ENCODE peak calls at places on chromosomes 12 and 14, in four cellular contexts. N, E, P and L are unnamed samples. For H3K4me1, the result is how much of the 10 kb centered on the place peaks cover.

GRCh38 chr14:21121106-21121505 is 20.2 kb downstream of the TMEM253 start:
- DNase-seq in E (no peak), N (no peak), P (no peak), L (no peak)

GRCh38 chr14:33081259-33081658 is 142.6 kb downstream of the NPAS3 start:
- DNase-seq in E (no peak), P (no peak), N (no peak), L (no peak)

GRCh38 chr14:69634871-69635270 is 23.5 kb downstream of the SUSD6 start:
- DNase-seq in P (no peak), E (no peak), N (no peak), L (no peak)

GRCh38 chr12:130796985-130797686 is 41.9 kb downstream of the STX2 start:
- DNase-seq in N (no peak), P (no peak), E (no peak), L (peak)

GRCh38 chr14:90626550-90626949 is 189.7 kb downstream of the TTC7B start:
- DNase-seq in N (peak), E (no peak), P (no peak), L (no peak)

GRCh38 chr14:29030970-29031369 is 264.4 kb downstream of the FOXG1 start:
- DNase-seq in N (no peak), P (no peak), E (no peak), L (no peak)

GRCh38 chr12:119780786-119781434 is 96.2 kb downstream of the CIT start:
- DNase-seq in P (no peak), E (peak), N (no peak), L (peak)

GRCh38 chr12:4274960-4275868 is 1.7 kb downstream of the CCND2 start:
- DNase-seq in P (no peak), N (no peak), E (no peak), L (no peak)

GRCh38 chr14:34426313-34427295 is 35.4 kb downstream of the SPTSSA start:
- DNase-seq in E (no peak), P (no peak), N (no peak), L (no peak)

GRCh38 chr12:53171725-53172329 is 8.7 kb upstream of the ZNF740 start:
- DNase-seq in E (no peak), N (no peak), P (no peak), L (no peak)

GRCh38 chr14:66330916-66331315 is 155.3 kb upstream of the CCDC196 start:
- DNase-seq in E (no peak), P (no peak), N (no peak), L (no peak)

GRCh38 chr12:87140257-87140656 is 884.1 kb upstream of the MGAT4C start:
- DNase-seq in P (no peak), E (peak), N (no peak), L (peak)

GRCh38 chr12:17999174-17999801 is 90.7 kb downstream of the RERGL start:
- DNase-seq in P (no peak), E (no peak), N (no peak), L (no peak)

GRCh38 chr12:12704593-12705230 is 8.7 kb upstream of the GPR19 start:
- DNase-seq in N (no peak), P (no peak), E (peak), L (no peak)

GRCh38 chr14:88829685-88830302 is 5.3 kb downstream of the TTC8 start:
- DNase-seq in P (no peak), N (no peak), E (no peak), L (no peak)

GRCh38 chr12:124928912-124929530 is 14.6 kb upstream of the UBC start:
- DNase-seq in N (no peak), P (no peak), E (no peak), L (peak)

GRCh38 chr12:108833355-108833733 is 24.0 kb downstream of the SSH1 start:
- DNase-seq in P (peak), N (no peak), E (peak), L (peak)

GRCh38 chr14:56812364-56813103 is 2.3 kb upstream of the OTX2 start:
- DNase-seq in P (no peak), N (no peak), E (no peak), L (no peak)

GRCh38 chr12:7155471-7156034 is 25.4 kb downstream of the CLSTN3 start:
- DNase-seq in P (no peak), E (peak), N (no peak), L (no peak)

GRCh38 chr12:41510470-41510869 is 322.4 kb downstream of the PDZRN4 start:
- DNase-seq in N (no peak), E (no peak), P (no peak), L (no peak)

GRCh38 chr12:25121916-25122315 is 73.0 kb downstream of the DNAI7 start:
- DNase-seq in E (no peak), P (no peak), N (no peak), L (no peak)

GRCh38 chr12:120583478-120584030 is 2.4 kb upstream of the POP5 start:
- DNase-seq in P (peak), N (peak), E (peak), L (peak)

GRCh38 chr14:100323121-100323941 is at the start of gene SLC25A47:
- DNase-seq in E (no peak), N (no peak), P (no peak), L (no peak)

GRCh38 chr14:51211149-51211548 is 28.9 kb upstream of the TMX1 start:
- DNase-seq in P (no peak), N (no peak), E (no peak), L (no peak)

GRCh38 chr12:60335765-60336164 is 739.9 kb downstream of the SLC16A7 start:
- DNase-seq in N (no peak), P (no peak), E (no peak), L (peak)

GRCh38 chr12:7460375-7461259 is 16.7 kb upstream of the CD163L1 start:
- DNase-seq in N (no peak), P (peak), E (peak), L (peak)

GRCh38 chr14:73492661-73493060 is 1.9 kb downstream of the RIOX1 start:
- DNase-seq in E (no peak), N (no peak), P (no peak), L (no peak)

GRCh38 chr12:45987339-45987726 is 3.0 kb downstream of the SCAF11 start:
- DNase-seq in P (no peak), N (no peak), E (peak), L (no peak)

GRCh38 chr12:25590021-25590721 is 37.1 kb upstream of the LMNTD1 start:
- DNase-seq in P (no peak), N (no peak), E (no peak), L (no peak)

GRCh38 chr12:104958946-104959841 is 1.1 kb upstream of the SLC41A2 start:
- DNase-seq in E (peak), P (no peak), N (no peak), L (no peak)

DNA sequence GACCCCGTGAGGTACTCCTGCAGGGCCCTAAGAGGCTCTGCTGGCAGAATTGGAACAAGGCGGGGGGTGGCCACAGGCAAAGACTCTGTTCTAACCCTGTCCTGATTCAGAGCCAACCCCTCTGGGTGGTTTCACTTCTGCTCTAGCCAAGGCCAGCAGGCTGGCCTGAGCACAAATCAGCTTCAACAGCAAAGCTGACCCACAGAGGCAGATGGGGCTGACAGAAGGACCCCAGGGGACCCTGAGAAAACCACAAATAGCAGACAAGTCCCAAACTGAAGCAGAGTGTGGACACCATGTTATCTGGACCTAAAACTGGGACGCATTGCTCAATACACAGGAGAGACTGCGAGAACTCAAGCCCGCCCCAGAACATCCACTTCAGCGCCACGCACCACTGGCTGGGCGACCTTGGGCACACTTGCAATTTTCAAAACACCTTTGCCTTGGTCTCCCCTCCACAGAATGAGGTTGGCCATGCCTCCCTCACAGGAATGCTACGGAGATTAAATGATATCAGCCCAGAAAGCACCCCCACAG is 76.4 kb upstream of the DICER1 start:
- DNase-seq in P (peak), N (peak), E (no peak), L (no peak)
- H3K4me1 ChIP-seq in P (half or more), N (under half), E (under half), L (under half)

DNA sequence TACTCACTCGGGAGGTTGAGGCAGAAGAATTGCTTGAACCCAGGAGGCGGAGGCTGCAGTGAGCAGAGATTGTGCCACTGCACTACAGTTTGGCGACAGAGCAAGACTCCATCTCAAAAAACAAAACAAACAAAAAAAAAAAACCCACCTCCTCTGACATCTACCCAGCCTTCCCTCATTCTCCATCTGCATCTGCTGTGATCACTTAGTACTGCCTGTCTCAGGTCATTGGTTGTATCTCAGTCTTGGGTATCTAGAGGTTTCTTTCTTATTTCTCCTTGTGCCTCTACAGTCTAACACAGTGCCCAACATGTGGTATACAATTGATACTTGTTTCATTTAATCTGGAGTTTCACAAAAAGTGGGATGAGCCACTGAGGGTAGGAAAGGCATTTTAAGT is 5.3 kb downstream of the LTBP2 start:
- DNase-seq in E (no peak), N (no peak), P (no peak), L (no peak)
- H3K27ac ChIP-seq in E (peak), N (no peak), P (no peak), L (no peak)

GRCh38 chr14:68269136-68269535 is 449.6 kb downstream of the RAD51B start:
- DNase-seq in E (no peak), P (no peak), N (no peak), L (no peak)

GRCh38 chr14:68274722-68275121 is 455.1 kb downstream of the RAD51B start:
- DNase-seq in P (no peak), N (no peak), E (no peak), L (no peak)

GRCh38 chr14:68268719-68269118 is 449.1 kb downstream of the RAD51B start:
- DNase-seq in N (no peak), P (no peak), E (no peak), L (no peak)

GRCh38 chr14:68270342-68270741 is 450.8 kb downstream of the RAD51B start:
- DNase-seq in E (no peak), N (no peak), P (no peak), L (no peak)

GRCh38 chr14:68271996-68272395 is 452.4 kb downstream of the RAD51B start:
- DNase-seq in P (no peak), N (no peak), E (no peak), L (no peak)
- H3K4me1 ChIP-seq in P (under half), N (under half), E (under half), L (under half)

DNA sequence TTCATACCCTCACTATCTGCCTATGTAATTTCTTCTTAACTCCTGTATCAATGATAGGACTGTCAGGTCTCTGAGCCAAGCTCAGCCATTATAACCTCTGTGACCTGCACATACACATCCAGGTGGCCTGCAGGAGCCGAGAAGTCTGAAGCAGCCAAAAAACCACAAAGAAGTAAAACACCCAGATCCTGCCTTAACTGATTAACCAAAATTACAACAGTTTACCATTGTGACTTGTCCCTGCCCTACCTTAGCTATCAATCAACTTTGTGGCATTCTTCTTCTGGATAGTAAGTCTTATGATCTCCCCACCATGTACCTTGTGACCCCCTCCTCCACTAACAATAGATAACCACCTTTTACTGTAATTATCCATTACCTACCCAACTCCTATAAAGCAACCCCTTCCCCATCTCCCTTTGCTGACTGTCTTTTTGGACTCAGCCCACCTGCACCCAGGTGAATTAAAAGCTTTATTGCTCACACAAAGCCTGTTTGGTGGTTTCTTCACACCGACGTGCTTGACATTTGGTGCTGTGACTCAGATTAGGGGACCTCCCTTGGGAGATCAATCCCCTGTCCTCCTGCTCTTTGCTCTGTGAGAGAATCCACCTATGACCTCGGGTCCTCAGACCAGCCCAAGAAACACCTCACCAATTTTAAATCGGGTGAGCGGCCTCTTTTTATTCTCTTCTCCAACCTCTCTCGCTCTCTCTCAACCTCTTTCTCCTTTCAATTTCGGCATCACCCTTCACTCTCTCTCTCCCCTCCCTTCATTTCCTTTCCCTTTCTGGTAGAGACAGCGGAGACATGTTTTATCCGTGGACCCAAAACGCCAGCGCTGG is 11.5 kb upstream of the LGMN start:
- DNase-seq in E (no peak), N (no peak), P (no peak), L (no peak)
- H3K27ac ChIP-seq in E (no peak), N (no peak), P (no peak), L (no peak)

GRCh38 chr12:69151254-69151751 is 88.1 kb upstream of the CPSF6 start:
- DNase-seq in E (no peak), N (no peak), P (no peak), L (no peak)

GRCh38 chr12:69154585-69155363 is 84.6 kb upstream of the CPSF6 start:
- DNase-seq in N (peak), P (peak), E (peak), L (no peak)

GRCh38 chr12:69150083-69150795 is 89.1 kb upstream of the CPSF6 start:
- DNase-seq in N (no peak), E (no peak), P (no peak), L (no peak)

GRCh38 chr12:69150796-69151127 is 88.6 kb upstream of the CPSF6 start:
- DNase-seq in E (no peak), P (no peak), N (no peak), L (no peak)

DNA sequence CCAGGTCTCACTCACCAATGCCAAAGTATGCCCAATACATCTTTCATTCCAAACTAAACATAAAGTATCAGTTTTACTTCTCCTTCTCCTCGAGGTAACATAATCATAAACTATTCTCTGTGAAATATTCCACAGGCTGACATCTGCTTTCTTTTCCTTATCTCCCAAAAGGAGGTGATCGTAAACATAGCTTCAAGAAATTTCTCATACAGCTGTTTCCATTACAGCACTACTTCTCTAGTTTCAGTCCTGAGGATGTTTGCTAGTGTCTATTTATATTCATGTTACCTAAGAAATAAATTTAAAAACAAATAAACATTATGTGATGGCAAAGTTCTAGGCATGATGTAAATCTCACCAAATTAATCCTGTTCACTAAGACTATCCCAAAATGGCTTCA is 90.1 kb upstream of the CPSF6 start:
- DNase-seq in P (no peak), N (no peak), E (no peak), L (no peak)
- H3K4me1 ChIP-seq in P (under half), N (under half), E (under half), L (under half)